ENCODE peak calls at places on chromosomes 1 and 21, in six cellular contexts. W is AG10803, S is lower lobe of right lung, V is astrocyte of the cerebellum, B is IMR-90, O is WERI-Rb-1. Z is an unnamed sample.

GRCh38 chr1:223230161-223230881 is 87.3 kb upstream of the TLR5 start:
- DNase-seq in O (no peak), V (peak; percentile 86), W (peak; percentile 92), S (no peak), B (peak; percentile 93), Z (peak; percentile 71)

GRCh38 chr1:59179673-59180072 is 117.2 kb upstream of the FGGY start:
- DNase-seq in V (no peak), O (no peak), W (no peak), B (peak; percentile 29), S (no peak), Z (no peak)

GRCh38 chr1:223417444-223417843 is 24.2 kb downstream of the CCDC185 start:
- DNase-seq in V (peak; percentile 80), B (no peak), S (no peak), O (no peak), W (peak; percentile 25), Z (no peak)

GRCh38 chr1:42368096-42368795 is 12.3 kb upstream of the RIMKLA start:
- DNase-seq in S (no peak), O (no peak), W (no peak), V (no peak), B (no peak), Z (no peak)

GRCh38 chr1:78607944-78608343 is 12.3 kb upstream of the IFI44L start:
- DNase-seq in S (no peak), W (no peak), V (no peak), B (no peak), O (no peak), Z (no peak)

GRCh38 chr1:24051206-24051945 is 60.6 kb downstream of the MYOM3 start:
- DNase-seq in O (no peak), V (no peak), S (no peak), W (no peak), B (no peak), Z (no peak)

GRCh38 chr1:175146535-175147213 is 45.9 kb downstream of the KIAA0040 start:
- DNase-seq in V (peak; percentile 11), S (peak; percentile 77), W (peak; percentile 43), O (peak; percentile 86), B (peak; percentile 28), Z (peak; percentile 63)

GRCh38 chr1:22163578-22163977 is 20.7 kb upstream of the WNT4 start:
- DNase-seq in B (no peak), S (no peak), V (no peak), O (no peak), W (no peak), Z (no peak)

GRCh38 chr1:81304187-81304586 is 496.5 kb upstream of the ADGRL2 start:
- DNase-seq in V (no peak), O (no peak), W (peak; percentile 40), B (peak; percentile 51), S (no peak), Z (peak; percentile 68)

GRCh38 chr1:202638019-202638887 is 72.0 kb downstream of the SYT2 start:
- DNase-seq in S (no peak), W (no peak), V (no peak), B (no peak), O (peak; percentile 74), Z (no peak)

GRCh38 chr1:19814681-19815503 is at the start of gene RNF186:
- DNase-seq in O (no peak), V (no peak), S (peak; percentile 65), B (no peak), W (no peak), Z (no peak)

GRCh38 chr1:178540646-178541045 is 27.7 kb downstream of the TEX35 start:
- DNase-seq in O (peak; percentile 67), W (peak; percentile 86), V (no peak), B (peak; percentile 94), S (no peak), Z (peak; percentile 68)

GRCh38 chr1:145897969-145898368 is 11.9 kb downstream of the ITGA10 start:
- DNase-seq in V (no peak), O (no peak), S (no peak), B (no peak), W (no peak), Z (no peak)

GRCh38 chr21:27079807-27080206 is 112.9 kb upstream of the ADAMTS5 start:
- DNase-seq in V (no peak), W (no peak), O (no peak), S (no peak), B (peak; percentile 10), Z (no peak)

GRCh38 chr1:180612591-180612990 is 19.2 kb upstream of the XPR1 start:
- DNase-seq in W (no peak), S (no peak), B (no peak), V (no peak), O (no peak), Z (no peak)

GRCh38 chr1:61692155-61692783 is 32.7 kb downstream of the TM2D1 start:
- DNase-seq in V (no peak), W (peak; percentile 28), S (no peak), O (no peak), B (peak; percentile 73), Z (peak; percentile 22)

GRCh38 chr21:25457411-25457810 is 149.9 kb downstream of the MRPL39 start:
- DNase-seq in W (peak; percentile 31), S (no peak), V (peak; percentile 71), O (no peak), B (peak; percentile 85), Z (peak; percentile 81)

GRCh38 chr1:151518936-151519335 is 7.7 kb downstream of the CGN start:
- DNase-seq in S (no peak), V (no peak), B (no peak), W (no peak), O (no peak), Z (no peak)

GRCh38 chr1:225762002-225762441 is 15.6 kb upstream of the SRP9 start:
- DNase-seq in O (peak; percentile 37), V (no peak), S (no peak), B (peak; percentile 36), W (no peak), Z (no peak)

GRCh38 chr1:168408531-168409242 is 128.0 kb downstream of the TBX19 start:
- DNase-seq in O (no peak), W (no peak), S (no peak), B (peak; percentile 22), V (peak; percentile 26), Z (no peak)

GRCh38 chr1:26771643-26772321 is 16.0 kb upstream of the PIGV start:
- DNase-seq in W (peak; percentile 98), B (peak; percentile 99), S (no peak), O (no peak), V (peak; percentile 83), Z (peak; percentile 96)

GRCh38 chr1:203186446-203187305 is at the start of gene CHI3L1:
- DNase-seq in V (no peak), W (no peak), O (peak; percentile 99), B (no peak), S (peak; percentile 79), Z (peak; percentile 87)

GRCh38 chr1:62097464-62097863 is 97.2 kb upstream of the L1TD1 start:
- DNase-seq in V (no peak), B (no peak), S (no peak), O (no peak), W (no peak), Z (no peak)

GRCh38 chr1:244113532-244114320 is 62.6 kb downstream of the ZBTB18 start:
- DNase-seq in W (peak; percentile 88), S (no peak), B (peak; percentile 15), O (no peak), V (no peak), Z (no peak)

GRCh38 chr1:173112129-173112528 is 61.4 kb upstream of the TNFSF18 start:
- DNase-seq in W (no peak), V (no peak), S (no peak), O (no peak), B (peak; percentile 67), Z (peak; percentile 84)

GRCh38 chr1:31666290-31666963 is 21.8 kb upstream of the PEF1 start:
- DNase-seq in V (no peak), O (no peak), S (no peak), W (peak; percentile 43), B (peak; percentile 46), Z (peak; percentile 37)

GRCh38 chr21:36725793-36726386 is 27.0 kb downstream of the SIM2 start:
- DNase-seq in B (no peak), S (no peak), O (no peak), W (no peak), V (no peak), Z (no peak)

GRCh38 chr1:119968068-119968492 is 71.8 kb upstream of the ADAM30 start:
- DNase-seq in W (peak; percentile 29), V (no peak), O (peak; percentile 69), S (peak; percentile 73), B (peak; percentile 52), Z (peak; percentile 33)

GRCh38 chr21:46326110-46326703 is 2.3 kb downstream of the PCNT start:
- DNase-seq in W (no peak), S (no peak), B (no peak), O (peak; percentile 40), V (no peak), Z (no peak)

GRCh38 chr1:36088265-36088576 is 471 bp upstream of the ADPRS start:
- DNase-seq in S (no peak), W (no peak), O (no peak), V (no peak), B (no peak), Z (no peak)
- TF ChIP-seq CTCF in S (no peak), W (no peak), O (no peak), V (no peak), B (no peak), Z (no peak)

GRCh38 chr1:156079762-156080597 is 2.3 kb downstream of the MEX3A start:
- DNase-seq in B (no peak), S (no peak), W (no peak), V (no peak), O (no peak), Z (no peak)
- H3K4me3 ChIP-seq in B (peak overlapping the region; percentile 71), S (no peak overlapping the region), W (no peak overlapping the region), V (peak overlapping the region; percentile 64), O (peak overlapping the region; percentile 70), Z (peak overlapping the region; percentile 79)

DNA sequence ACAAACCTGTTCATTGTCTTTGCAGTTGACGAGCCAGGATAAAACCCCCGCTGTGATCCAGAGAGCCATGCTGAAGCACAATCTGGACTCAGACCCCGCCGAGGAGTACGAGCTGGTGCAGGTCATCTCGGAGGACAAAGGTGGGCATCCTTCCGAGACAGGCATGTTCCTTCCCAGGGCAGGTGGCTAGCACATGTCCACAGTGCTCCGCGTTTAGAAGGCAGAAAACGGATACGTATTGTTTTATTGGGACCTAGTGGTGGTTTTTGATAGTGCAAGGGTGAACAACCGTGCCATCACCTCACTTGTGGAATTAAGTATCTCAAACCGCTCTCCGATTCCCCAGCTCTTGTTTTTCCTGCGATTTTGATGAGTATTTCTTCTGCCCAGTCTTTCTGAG is 115.3 kb downstream of the COLGALT2 start:
- DNase-seq in O (no peak), W (no peak), V (no peak), B (no peak), S (no peak), Z (no peak)
- TF ChIP-seq CTCF in O (peak; percentile 11), W (peak; percentile 12), V (no peak), B (no peak), S (no peak), Z (peak; percentile 16)

DNA sequence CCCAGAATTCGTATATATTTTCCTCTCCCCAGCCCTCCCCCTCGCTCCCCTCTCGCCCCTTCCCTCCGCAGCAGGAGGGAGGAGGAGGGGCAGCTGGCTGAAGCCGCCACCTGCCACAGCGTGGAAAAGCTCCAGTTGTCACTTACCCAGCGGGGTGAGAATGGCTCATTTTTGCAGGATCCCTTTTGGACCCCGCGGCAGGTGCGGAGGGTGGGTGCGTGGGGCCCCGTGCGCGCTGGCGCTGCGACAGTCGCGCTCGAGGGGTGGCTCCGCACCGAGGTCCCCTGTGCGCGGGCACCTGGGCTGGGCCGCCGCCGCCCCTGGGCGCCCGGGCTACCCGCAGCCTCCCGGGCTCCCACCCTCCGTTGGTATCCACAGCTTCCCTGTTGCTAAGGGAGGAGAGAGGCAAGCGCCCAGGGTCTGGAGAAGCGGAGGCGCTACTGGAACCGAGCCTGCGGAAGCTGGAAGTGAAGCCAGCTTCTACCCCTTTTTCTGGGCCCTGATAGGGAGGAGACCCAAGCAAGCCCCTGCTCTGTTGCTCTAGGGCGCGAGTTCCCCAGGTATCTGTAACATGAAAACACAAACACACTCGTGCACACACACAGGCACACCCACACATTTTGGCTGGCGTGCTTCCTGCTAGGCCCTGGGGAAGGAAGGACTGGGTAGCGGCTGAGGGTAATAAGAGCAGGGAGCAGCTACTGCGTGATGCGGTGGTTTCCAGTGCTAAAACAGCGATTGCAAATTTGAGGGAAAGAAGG is at the start of gene ERICH3:
- DNase-seq in W (no peak), V (no peak), S (peak; percentile 42), B (no peak), O (peak; percentile 44), Z (peak; percentile 5)
- H3K4me3 ChIP-seq in W (peak within 1 kb of the TSS; percentile 39), V (peak within 1 kb of the TSS; percentile 41), S (peak within 1 kb of the TSS; percentile 36), B (peak within 1 kb of the TSS; percentile 19), O (peak within 1 kb of the TSS; percentile 59), Z (no peak within 1 kb of the TSS)